ENCODE peak calls at places on chromosomes 4 and X, in six cellular contexts. E is activated CD4-positive, alpha-beta T cell treated with anti-CD3 and anti-CD28 coated beads for 1 hour; P is retina; Q is stimulated activated CD4-positive, alpha-beta T cell treated with anti-CD3 and anti-CD28 coated beads, Interleukin-2, amount 100 ng/mL, for 24 hours; V is stomach; M is spleen. U is an unnamed sample.

GRCh38 chr4:48127882-48128394 is 6.1 kb downstream of the TXK start:
- DNase-seq in V (peak; percentile 57), P (peak; percentile 55), E (peak; percentile 55), Q (peak; percentile 76), M (peak; percentile 82), U (peak; percentile 71)

GRCh38 chrX:34880656-34881055 is 61.9 kb upstream of the FAM47B start:
- DNase-seq in E (no peak), P (no peak), V (no peak), Q (no peak), M (no peak), U (no peak)

GRCh38 chrX:37989304-37989703 is 17.0 kb upstream of the SYTL5 start:
- DNase-seq in E (no peak), Q (no peak), V (no peak), M (no peak), P (no peak), U (no peak)

GRCh38 chr4:173513651-173514050 is 16.4 kb downstream of the HAND2 start:
- DNase-seq in P (no peak), M (no peak), E (no peak), V (no peak), Q (no peak), U (no peak)

GRCh38 chr4:78059524-78059889 is 2.4 kb downstream of the FRAS1 start:
- DNase-seq in P (peak; percentile 74), M (no peak), V (peak; percentile 54), Q (no peak), E (no peak), U (peak; percentile 22)

GRCh38 chrX:7570432-7571009 is 272.4 kb upstream of the VCX start:
- DNase-seq in M (no peak), E (no peak), Q (no peak), V (no peak), P (no peak), U (no peak)

GRCh38 chr4:71009796-71010588 is 16.5 kb downstream of the DCK start:
- DNase-seq in V (no peak), M (no peak), Q (no peak), P (peak; percentile 56), E (no peak), U (no peak)

GRCh38 chrX:38166478-38167083 is 54.1 kb downstream of the SRPX start:
- DNase-seq in P (peak; percentile 9), E (no peak), V (no peak), M (no peak), Q (peak; percentile 21), U (no peak)

GRCh38 chr4:39046243-39046642 is 14.0 kb upstream of the TMEM156 start:
- DNase-seq in E (no peak), M (peak; percentile 77), P (no peak), Q (no peak), V (no peak), U (no peak)

GRCh38 chr4:147325566-147325965 is 155.3 kb upstream of the EDNRA start:
- DNase-seq in Q (no peak), M (no peak), E (no peak), P (no peak), V (no peak), U (no peak)

GRCh38 chr4:169266081-169266480 is 4.7 kb downstream of the SH3RF1 start:
- DNase-seq in M (no peak), E (no peak), P (no peak), V (no peak), Q (no peak), U (no peak)

GRCh38 chr4:105057370-105058096 is 89.1 kb upstream of the TET2 start:
- DNase-seq in Q (no peak), M (no peak), V (no peak), E (no peak), P (no peak), U (no peak)

GRCh38 chrX:68261060-68261672 is 172.1 kb downstream of the OPHN1 start:
- DNase-seq in M (no peak), Q (no peak), V (no peak), P (no peak), E (no peak), U (no peak)

GRCh38 chrX:107718156-107718621 is 57.4 kb downstream of the TSC22D3 start:
- DNase-seq in M (peak; percentile 76), Q (peak; percentile 75), V (peak; percentile 91), P (peak; percentile 71), E (peak; percentile 41), U (peak; percentile 48)

GRCh38 chrX:49186125-49187027 is at the start of gene PRICKLE3:
- DNase-seq in M (peak; percentile 96), P (peak; percentile 64), E (peak; percentile 55), Q (peak; percentile 73), V (peak; percentile 86), U (peak; percentile 76)

GRCh38 chrX:149513713-149514427 is 8.8 kb upstream of the IDS start:
- DNase-seq in V (no peak), E (no peak), M (no peak), P (no peak), Q (no peak), U (no peak)

GRCh38 chrX:102154900-102155805 is 624 bp downstream of the BEX5 start:
- DNase-seq in P (peak; percentile 75), V (peak; percentile 25), E (no peak), M (peak; percentile 77), Q (peak; percentile 24), U (peak; percentile 2)

U was measured in activated T-cell treated with anti-CD3 and anti-CD28 coated beads for 48 hours.